ENCODE peak calls at places on chromosomes 3 and 15, in nine cellular contexts. Q, A, R, N, C, W, Z, V and E are unnamed samples.

GRCh38 chr3:151925419-151925818 is 52.0 kb downstream of the SUCNR1 start:
- DNase-seq in Q (no peak), A (no peak), R (no peak), N (no peak), C (no peak), W (no peak), Z (no peak), V (no peak), E (no peak)

GRCh38 chr3:196569003-196569516 is 600 bp downstream of the FBXO45 start:
- DNase-seq in Q (peak), A (no peak), R (no peak), N (no peak), C (peak), W (peak), Z (peak), V (peak), E (no peak)

GRCh38 chr15:71575474-71576045 is 234.8 kb upstream of the NR2E3 start:
- DNase-seq in Q (no peak), A (peak), R (no peak), N (no peak), C (no peak), W (no peak), Z (peak), V (no peak), E (no peak)

GRCh38 chr3:23580337-23580736 is 225.4 kb upstream of the UBE2E1 start:
- DNase-seq in Q (no peak), A (no peak), R (no peak), N (no peak), C (no peak), W (no peak), Z (peak), V (no peak), E (no peak)

GRCh38 chr3:15096026-15096425 is 2.9 kb downstream of the RBSN start:
- DNase-seq in Q (no peak), A (no peak), R (no peak), N (no peak), C (no peak), W (no peak), Z (no peak), V (no peak), E (no peak)

GRCh38 chr3:58342676-58343075 is 10.0 kb downstream of the PXK start:
- DNase-seq in Q (no peak), A (no peak), R (no peak), N (no peak), C (no peak), W (no peak), Z (no peak), V (no peak), E (no peak)

GRCh38 chr15:67196672-67197363 is 57.6 kb downstream of the AAGAB start:
- DNase-seq in Q (no peak), A (peak), R (no peak), N (no peak), C (no peak), W (no peak), Z (peak), V (peak), E (no peak)

GRCh38 chr15:43067717-43068461 is 37.9 kb downstream of the UBR1 start:
- DNase-seq in Q (no peak), A (no peak), R (no peak), N (no peak), C (no peak), W (peak), Z (peak), V (no peak), E (no peak)

GRCh38 chr3:138135833-138136194 is 3.6 kb upstream of the A4GNT start:
- DNase-seq in Q (no peak), A (no peak), R (no peak), N (no peak), C (no peak), W (no peak), Z (no peak), V (no peak), E (no peak)

GRCh38 chr3:73580343-73580742 is 44.4 kb downstream of the PDZRN3 start:
- DNase-seq in Q (no peak), A (no peak), R (no peak), N (no peak), C (no peak), W (no peak), Z (peak), V (no peak), E (no peak)

GRCh38 chr3:129482721-129483120 is 42.7 kb downstream of the IFT122 start:
- DNase-seq in Q (no peak), A (no peak), R (no peak), N (no peak), C (no peak), W (no peak), Z (no peak), V (no peak), E (no peak)

GRCh38 chr3:52458770-52459540 is 3.6 kb downstream of the NISCH start:
- DNase-seq in Q (no peak), A (no peak), R (no peak), N (no peak), C (no peak), W (no peak), Z (no peak), V (no peak), E (no peak)

GRCh38 chr3:170418422-170419300 is at the start of gene CLDN11:
- DNase-seq in Q (no peak), A (no peak), R (no peak), N (no peak), C (peak), W (peak), Z (peak), V (peak), E (no peak)

GRCh38 chr3:174365796-174366195 is 493.3 kb upstream of the NAALADL2 start:
- DNase-seq in Q (no peak), A (no peak), R (no peak), N (no peak), C (no peak), W (no peak), Z (no peak), V (no peak), E (no peak)

GRCh38 chr3:8869613-8870012 is 93.7 kb downstream of the RAD18 start:
- DNase-seq in Q (no peak), A (peak), R (no peak), N (no peak), C (no peak), W (no peak), Z (peak), V (no peak), E (no peak)

GRCh38 chr15:50945725-50946124 is 37.2 kb downstream of the AP4E1 start:
- DNase-seq in Q (no peak), A (no peak), R (no peak), N (no peak), C (no peak), W (no peak), Z (peak), V (no peak), E (no peak)

GRCh38 chr15:68982002-68982401 is 32.5 kb upstream of the NOX5 start:
- DNase-seq in Q (no peak), A (no peak), R (no peak), N (no peak), C (no peak), W (no peak), Z (no peak), V (no peak), E (no peak)

GRCh38 chr3:70620367-70620766 is 307.9 kb upstream of the MDFIC2 start:
- DNase-seq in Q (no peak), A (no peak), R (no peak), N (no peak), C (no peak), W (no peak), Z (no peak), V (no peak), E (no peak)

GRCh38 chr3:62445267-62445666 is 71.9 kb upstream of the FEZF2 start:
- DNase-seq in Q (no peak), A (peak), R (no peak), N (no peak), C (no peak), W (no peak), Z (peak), V (no peak), E (no peak)

GRCh38 chr15:49649987-49650386 is 29.1 kb downstream of the DTWD1 start:
- DNase-seq in Q (no peak), A (no peak), R (no peak), N (no peak), C (no peak), W (no peak), Z (no peak), V (no peak), E (no peak)

GRCh38 chr15:81962438-81962837 is 83.4 kb downstream of the MEX3B start:
- DNase-seq in Q (no peak), A (no peak), R (no peak), N (no peak), C (no peak), W (no peak), Z (no peak), V (no peak), E (no peak)

GRCh38 chr3:5194801-5195509 is 7.4 kb downstream of the EDEM1 start:
- DNase-seq in Q (peak), A (peak), R (no peak), N (no peak), C (no peak), W (no peak), Z (peak), V (no peak), E (no peak)

GRCh38 chr15:70243686-70244540 is 146.2 kb upstream of the TLE3 start:
- DNase-seq in Q (no peak), A (no peak), R (no peak), N (no peak), C (no peak), W (no peak), Z (no peak), V (no peak), E (no peak)

GRCh38 chr15:29774900-29775299 is 47.4 kb downstream of the TJP1 start:
- DNase-seq in Q (no peak), A (peak), R (no peak), N (no peak), C (no peak), W (no peak), Z (peak), V (no peak), E (no peak)

GRCh38 chr15:43998607-43999006 is 171.8 kb downstream of the WDR76 start:
- DNase-seq in Q (no peak), A (no peak), R (no peak), N (no peak), C (no peak), W (no peak), Z (peak), V (no peak), E (peak)

GRCh38 chr3:50008931-50009330 is 69.0 kb downstream of the RBM6 start:
- DNase-seq in Q (no peak), A (peak), R (no peak), N (no peak), C (no peak), W (no peak), Z (peak), V (no peak), E (no peak)

GRCh38 chr15:68439506-68439905 is 7.5 kb upstream of the ITGA11 start:
- DNase-seq in Q (no peak), A (no peak), R (no peak), N (no peak), C (no peak), W (no peak), Z (no peak), V (no peak), E (peak)

GRCh38 chr3:53161345-53161819 is 373 bp downstream of the PRKCD start:
- DNase-seq in Q (no peak), A (no peak), R (no peak), N (no peak), C (no peak), W (no peak), Z (peak), V (peak), E (no peak)

GRCh38 chr15:70164910-70165791 is 67.4 kb upstream of the TLE3 start:
- DNase-seq in Q (no peak), A (no peak), R (no peak), N (no peak), C (no peak), W (no peak), Z (no peak), V (no peak), E (no peak)

GRCh38 chr3:52265387-52265786 is 13.1 kb downstream of the WDR82 start:
- DNase-seq in Q (no peak), A (no peak), R (no peak), N (no peak), C (no peak), W (no peak), Z (no peak), V (no peak), E (no peak)

GRCh38 chr3:41041457-41041856 is 157.8 kb upstream of the CTNNB1 start:
- DNase-seq in Q (no peak), A (no peak), R (no peak), N (no peak), C (no peak), W (no peak), Z (no peak), V (no peak), E (no peak)

GRCh38 chr15:66946578-66947164 is 118.7 kb upstream of the SMAD3 start:
- DNase-seq in Q (peak), A (peak), R (peak), N (peak), C (peak), W (no peak), Z (peak), V (peak), E (peak)

GRCh38 chr15:70495988-70496387 is 267.4 kb downstream of the UACA start:
- DNase-seq in Q (no peak), A (no peak), R (no peak), N (no peak), C (no peak), W (no peak), Z (no peak), V (no peak), E (no peak)

GRCh38 chr15:88440021-88440420 is 27.2 kb downstream of the MRPL46 start:
- DNase-seq in Q (no peak), A (peak), R (no peak), N (no peak), C (no peak), W (no peak), Z (peak), V (no peak), E (no peak)

GRCh38 chr3:6035626-6036025 is 825.3 kb upstream of the GRM7 start:
- DNase-seq in Q (no peak), A (no peak), R (no peak), N (no peak), C (no peak), W (no peak), Z (no peak), V (no peak), E (no peak)

GRCh38 chr3:141410408-141410807 is 42.1 kb downstream of the ZBTB38 start:
- DNase-seq in Q (no peak), A (no peak), R (no peak), N (no peak), C (peak), W (no peak), Z (peak), V (no peak), E (peak)

GRCh38 chr3:32176989-32177701 is 61.3 kb upstream of the CMTM8 start:
- DNase-seq in Q (no peak), A (peak), R (peak), N (peak), C (no peak), W (no peak), Z (peak), V (peak), E (no peak)

GRCh38 chr3:36774072-36774471 is 9.7 kb upstream of the DCLK3 start:
- DNase-seq in Q (no peak), A (no peak), R (no peak), N (no peak), C (no peak), W (no peak), Z (peak), V (no peak), E (no peak)

GRCh38 chr3:149487598-149488197 is 13.2 kb downstream of the TM4SF4 start:
- DNase-seq in Q (no peak), A (no peak), R (no peak), N (peak), C (no peak), W (no peak), Z (no peak), V (peak), E (no peak)